ENCODE peak calls at places on chromosomes 4 and X, in six cellular contexts. W, L, H, N, B and X are unnamed samples.

GRCh38 chr4:186029731-186030421 is 39.1 kb upstream of the TLR3 start:
- DNase-seq in W (no peak), L (peak), H (peak), N (no peak), B (peak), X (no peak)

GRCh38 chr4:159227984-159228383 is 125.1 kb downstream of the RAPGEF2 start:
- DNase-seq in W (peak), L (peak), H (peak), N (no peak), B (peak), X (no peak)

GRCh38 chrX:108224727-108225455 is 133.3 kb downstream of the ATG4A start:
- DNase-seq in W (no peak), L (no peak), H (peak), N (no peak), B (no peak), X (peak)

GRCh38 chr4:26959654-26960047 is 99.0 kb downstream of the STIM2 start:
- DNase-seq in W (no peak), L (no peak), H (no peak), N (no peak), B (no peak), X (no peak)

GRCh38 chrX:14529288-14529989 is at the start of gene GLRA2:
- DNase-seq in W (no peak), L (no peak), H (peak), N (no peak), B (no peak), X (no peak)

GRCh38 chr4:99847362-99847976 is 30.8 kb downstream of the DAPP1 start:
- DNase-seq in W (no peak), L (no peak), H (no peak), N (peak), B (no peak), X (peak)

GRCh38 chrX:130245441-130245840 is 23.3 kb downstream of the ZNF280C start:
- DNase-seq in W (no peak), L (no peak), H (peak), N (no peak), B (no peak), X (no peak)

GRCh38 chr4:54683616-54684346 is 26.0 kb downstream of the KIT start:
- DNase-seq in W (no peak), L (no peak), H (peak), N (peak), B (no peak), X (peak)

GRCh38 chr4:2836391-2836859 is 7.2 kb upstream of the ADD1 start:
- DNase-seq in W (no peak), L (peak), H (no peak), N (no peak), B (no peak), X (no peak)

GRCh38 chrX:95764972-95765451 is 919.6 kb upstream of the DIAPH2 start:
- DNase-seq in W (peak), L (no peak), H (peak), N (no peak), B (peak), X (peak)

GRCh38 chr4:20278195-20278594 is 26.5 kb downstream of the SLIT2 start:
- DNase-seq in W (no peak), L (no peak), H (no peak), N (no peak), B (no peak), X (no peak)

GRCh38 chr4:186760576-186760975 is 36.9 kb upstream of the FAT1 start:
- DNase-seq in W (no peak), L (no peak), H (peak), N (no peak), B (peak), X (no peak)

GRCh38 chr4:165383757-165384156 is 4.9 kb downstream of the CPE start:
- DNase-seq in W (no peak), L (no peak), H (peak), N (no peak), B (no peak), X (no peak)

GRCh38 chrX:120813982-120814381 is 61.7 kb downstream of the CT47B1 start:
- DNase-seq in W (no peak), L (no peak), H (no peak), N (no peak), B (no peak), X (no peak)

GRCh38 chrX:136268051-136269048 is 17.1 kb upstream of the MAP7D3 start:
- DNase-seq in W (no peak), L (peak), H (peak), N (peak), B (peak), X (peak)

GRCh38 chr4:3508542-3508941 is 23.7 kb downstream of the LRPAP1 start:
- DNase-seq in W (no peak), L (no peak), H (no peak), N (no peak), B (no peak), X (no peak)

GRCh38 chr4:182616476-182616875 is 300.7 kb downstream of the DCTD start:
- DNase-seq in W (no peak), L (no peak), H (no peak), N (no peak), B (no peak), X (no peak)

GRCh38 chr4:173191623-173192041 is 23.0 kb downstream of the GALNT7 start:
- DNase-seq in W (no peak), L (no peak), H (peak), N (no peak), B (no peak), X (no peak)

GRCh38 chr4:51943221-51943620 is 76.9 kb downstream of the LRRC66 start:
- DNase-seq in W (peak), L (no peak), H (no peak), N (no peak), B (peak), X (no peak)

GRCh38 chr4:54626113-54626512 is 31.6 kb upstream of the KIT start:
- DNase-seq in W (no peak), L (no peak), H (no peak), N (no peak), B (peak), X (no peak)

GRCh38 chr4:70138751-70139150 is 15.3 kb upstream of the PRR27 start:
- DNase-seq in W (no peak), L (no peak), H (no peak), N (no peak), B (no peak), X (no peak)

GRCh38 chr4:108031427-108032083 is 41.9 kb downstream of the HADH start:
- DNase-seq in W (no peak), L (no peak), H (no peak), N (no peak), B (no peak), X (no peak)

GRCh38 chrX:100316987-100317386 is 93.1 kb downstream of the PCDH19 start:
- DNase-seq in W (no peak), L (no peak), H (peak), N (no peak), B (peak), X (no peak)

GRCh38 chr4:168815373-168816345 is 194.4 kb downstream of the CBR4 start:
- DNase-seq in W (no peak), L (no peak), H (peak), N (no peak), B (no peak), X (no peak)